ENCODE peak calls at places on chromosomes 6 and 20, in five cellular contexts. One of them, this sample, is unnamed.

GRCh38 chr6:33863723-33864440 is 60.1 kb upstream of the MLN start:
- DNase-seq in sigmoid colon: no peak
- DNase-seq in astrocyte of the cerebellum: no peak
- DNase-seq in RWPE1: no peak
- DNase-seq in Calu3: no peak
- DNase-seq in this sample: no peak

GRCh38 chr6:71220466-71220865 is 68.1 kb upstream of the OGFRL1 start:
- DNase-seq in sigmoid colon: no peak
- DNase-seq in astrocyte of the cerebellum: no peak
- DNase-seq in RWPE1: no peak
- DNase-seq in Calu3: no peak
- DNase-seq in this sample: no peak

GRCh38 chr20:4592316-4593148 is 129.2 kb upstream of the PRND start:
- DNase-seq in sigmoid colon: no peak
- DNase-seq in astrocyte of the cerebellum: no peak
- DNase-seq in RWPE1: peak
- DNase-seq in Calu3: peak
- DNase-seq in this sample: no peak

GRCh38 chr20:6240059-6240458 is 117.2 kb upstream of the FERMT1 start:
- DNase-seq in sigmoid colon: no peak
- DNase-seq in astrocyte of the cerebellum: no peak
- DNase-seq in RWPE1: no peak
- DNase-seq in Calu3: no peak
- DNase-seq in this sample: no peak

GRCh38 chr6:168941036-168941435 is 312.6 kb downstream of the THBS2 start:
- DNase-seq in sigmoid colon: no peak
- DNase-seq in astrocyte of the cerebellum: no peak
- DNase-seq in RWPE1: no peak
- DNase-seq in Calu3: no peak
- DNase-seq in this sample: no peak

GRCh38 chr6:134636221-134636830 is 313.6 kb downstream of the ALDH8A1 start:
- DNase-seq in sigmoid colon: no peak
- DNase-seq in astrocyte of the cerebellum: no peak
- DNase-seq in RWPE1: no peak
- DNase-seq in Calu3: no peak
- DNase-seq in this sample: no peak

GRCh38 chr20:3705970-3706739 is 6.2 kb downstream of the SIGLEC1 start:
- DNase-seq in sigmoid colon: no peak
- DNase-seq in astrocyte of the cerebellum: no peak
- DNase-seq in RWPE1: no peak
- DNase-seq in Calu3: no peak
- DNase-seq in this sample: no peak

GRCh38 chr6:90859056-90859455 is 272.2 kb upstream of the MAP3K7 start:
- DNase-seq in sigmoid colon: no peak
- DNase-seq in astrocyte of the cerebellum: no peak
- DNase-seq in RWPE1: no peak
- DNase-seq in Calu3: no peak
- DNase-seq in this sample: no peak

GRCh38 chr20:59006864-59007757 is at the start of gene CTSZ:
- DNase-seq in sigmoid colon: peak
- DNase-seq in astrocyte of the cerebellum: no peak
- DNase-seq in RWPE1: peak
- DNase-seq in Calu3: peak
- DNase-seq in this sample: no peak

GRCh38 chr6:113857565-113858066 is 471 bp downstream of the MARCKS start:
- DNase-seq in sigmoid colon: no peak
- DNase-seq in astrocyte of the cerebellum: no peak
- DNase-seq in RWPE1: peak
- DNase-seq in Calu3: peak
- DNase-seq in this sample: no peak

GRCh38 chr6:43604174-43604573 is 24.9 kb downstream of the GTPBP2 start:
- DNase-seq in sigmoid colon: no peak
- DNase-seq in astrocyte of the cerebellum: peak
- DNase-seq in RWPE1: peak
- DNase-seq in Calu3: no peak
- DNase-seq in this sample: no peak

GRCh38 chr20:58511861-58512260 is 3.3 kb downstream of the APCDD1L start:
- DNase-seq in sigmoid colon: no peak
- DNase-seq in astrocyte of the cerebellum: no peak
- DNase-seq in RWPE1: no peak
- DNase-seq in Calu3: no peak
- DNase-seq in this sample: no peak

GRCh38 chr20:14919473-14920157 is 582.2 kb upstream of the FLRT3 start:
- DNase-seq in sigmoid colon: no peak
- DNase-seq in astrocyte of the cerebellum: no peak
- DNase-seq in RWPE1: peak
- DNase-seq in Calu3: peak
- DNase-seq in this sample: peak

GRCh38 chr6:139708342-139709199 is 334.1 kb upstream of the CITED2 start:
- DNase-seq in sigmoid colon: no peak
- DNase-seq in astrocyte of the cerebellum: peak
- DNase-seq in RWPE1: peak
- DNase-seq in Calu3: no peak
- DNase-seq in this sample: peak

GRCh38 chr6:45864651-45865050 is 151.0 kb downstream of the CLIC5 start:
- DNase-seq in sigmoid colon: no peak
- DNase-seq in astrocyte of the cerebellum: no peak
- DNase-seq in RWPE1: no peak
- DNase-seq in Calu3: no peak
- DNase-seq in this sample: no peak

GRCh38 chr6:109055771-109056235 is 38.8 kb downstream of the SESN1 start:
- DNase-seq in sigmoid colon: no peak
- DNase-seq in astrocyte of the cerebellum: no peak
- DNase-seq in RWPE1: no peak
- DNase-seq in Calu3: no peak
- DNase-seq in this sample: no peak

DNA sequence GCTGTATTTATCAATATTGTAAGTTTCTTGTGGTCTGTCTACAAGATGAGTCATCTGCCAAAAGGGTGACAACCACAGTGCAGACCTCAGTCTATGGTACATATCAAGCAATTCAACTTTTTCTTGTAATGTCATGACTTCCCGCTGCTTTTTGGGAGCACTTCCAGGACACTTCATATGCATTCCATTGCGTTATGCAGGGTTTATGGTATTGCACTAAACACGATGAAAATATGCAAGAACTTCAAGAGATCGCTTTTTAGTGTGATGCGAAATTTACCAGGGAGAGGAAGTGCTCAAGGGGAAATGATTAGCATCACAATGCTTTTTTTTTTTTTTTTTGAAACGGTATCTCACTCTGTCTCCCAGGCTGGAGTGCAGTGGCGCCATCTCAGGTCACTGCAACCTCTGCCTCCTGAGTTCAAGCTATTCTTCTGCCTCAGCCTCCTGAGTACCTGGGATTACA is 166.5 kb downstream of the TFAP2A start:
- DNase-seq in sigmoid colon: no peak
- DNase-seq in astrocyte of the cerebellum: peak
- DNase-seq in RWPE1: no peak
- DNase-seq in Calu3: no peak
- DNase-seq in this sample: no peak
- TF ChIP-seq CTCF in sigmoid colon: no peak
- TF ChIP-seq CTCF in astrocyte of the cerebellum: no peak
- TF ChIP-seq CTCF in RWPE1: no peak
- TF ChIP-seq CTCF in Calu3: no peak
- TF ChIP-seq CTCF in this sample: no peak

GRCh38 chr6:154510144-154510905 is at the start of gene CNKSR3:
- DNase-seq in sigmoid colon: peak
- DNase-seq in astrocyte of the cerebellum: peak
- DNase-seq in RWPE1: peak
- DNase-seq in Calu3: peak
- DNase-seq in this sample: peak
- TF ChIP-seq CTCF in sigmoid colon: no peak
- TF ChIP-seq CTCF in astrocyte of the cerebellum: peak
- TF ChIP-seq CTCF in RWPE1: no peak
- TF ChIP-seq CTCF in Calu3: no peak
- TF ChIP-seq CTCF in this sample: peak

GRCh38 chr6:32194825-32195651 is 2.6 kb upstream of the GPSM3 start:
- DNase-seq in sigmoid colon: no peak
- DNase-seq in astrocyte of the cerebellum: peak
- DNase-seq in RWPE1: peak
- DNase-seq in Calu3: peak
- DNase-seq in this sample: peak
- TF ChIP-seq CTCF in sigmoid colon: peak
- TF ChIP-seq CTCF in astrocyte of the cerebellum: peak
- TF ChIP-seq CTCF in RWPE1: peak
- TF ChIP-seq CTCF in Calu3: peak
- TF ChIP-seq CTCF in this sample: peak

GRCh38 chr20:8454137-8454712 is 322.2 kb downstream of the PLCB1 start:
- DNase-seq in sigmoid colon: no peak
- DNase-seq in astrocyte of the cerebellum: peak
- DNase-seq in RWPE1: peak
- DNase-seq in Calu3: no peak
- DNase-seq in this sample: peak
- TF ChIP-seq CTCF in sigmoid colon: no peak
- TF ChIP-seq CTCF in astrocyte of the cerebellum: peak
- TF ChIP-seq CTCF in RWPE1: no peak
- TF ChIP-seq CTCF in Calu3: no peak
- TF ChIP-seq CTCF in this sample: peak

DNA sequence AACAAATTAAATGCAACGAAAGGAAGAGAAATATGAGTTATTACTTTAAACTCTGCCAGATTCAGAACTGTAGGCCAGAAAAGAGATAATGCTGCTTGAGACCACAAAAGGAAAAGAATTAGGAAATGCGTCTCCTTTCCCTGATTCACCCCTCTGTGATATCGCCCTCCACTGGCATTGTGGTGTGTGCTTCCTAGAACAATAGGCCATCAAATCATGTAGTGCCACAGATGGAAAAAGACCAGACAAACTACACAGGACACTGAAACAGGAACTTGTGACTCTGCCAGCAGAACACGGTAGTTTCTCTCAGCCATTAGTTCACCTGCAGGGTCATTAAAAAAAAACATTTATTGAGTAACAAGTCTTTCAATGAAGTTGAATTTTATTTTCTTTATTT is 14.8 kb upstream of the LAMA4 start:
- DNase-seq in sigmoid colon: no peak
- DNase-seq in astrocyte of the cerebellum: no peak
- DNase-seq in RWPE1: no peak
- DNase-seq in Calu3: no peak
- DNase-seq in this sample: no peak
- TF ChIP-seq CTCF in sigmoid colon: no peak
- TF ChIP-seq CTCF in astrocyte of the cerebellum: peak
- TF ChIP-seq CTCF in RWPE1: no peak
- TF ChIP-seq CTCF in Calu3: no peak
- TF ChIP-seq CTCF in this sample: peak

DNA sequence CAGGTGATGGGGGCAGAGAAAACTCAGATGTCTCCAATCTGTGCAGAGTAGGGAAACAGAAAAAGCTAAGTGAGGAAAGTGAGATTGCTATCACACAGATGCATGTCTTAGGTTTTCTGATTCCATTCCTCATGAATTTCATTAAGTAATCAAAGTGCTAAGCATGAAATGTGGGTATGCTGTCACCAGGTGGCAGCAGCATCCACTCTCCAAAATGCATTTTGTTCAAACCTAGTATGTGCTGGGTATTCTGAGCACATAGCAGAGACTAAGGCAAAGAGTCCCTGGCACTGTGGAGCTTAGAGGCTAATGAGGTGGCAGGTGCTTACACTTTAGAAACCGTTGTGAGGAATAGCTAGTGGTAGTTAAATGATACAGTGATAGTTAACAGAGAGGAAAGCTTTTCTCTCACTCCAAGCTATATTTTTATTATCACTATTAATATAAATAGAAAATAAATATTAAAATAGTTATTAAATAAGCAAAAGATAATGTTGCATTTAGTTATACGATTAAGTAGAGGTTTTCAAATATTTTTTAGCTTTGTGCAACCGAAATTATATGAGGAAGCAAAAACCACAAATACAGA is 179.5 kb downstream of the CDH26 start:
- DNase-seq in sigmoid colon: no peak
- DNase-seq in astrocyte of the cerebellum: no peak
- DNase-seq in RWPE1: peak
- DNase-seq in Calu3: peak
- DNase-seq in this sample: no peak
- TF ChIP-seq CTCF in sigmoid colon: no peak
- TF ChIP-seq CTCF in astrocyte of the cerebellum: peak
- TF ChIP-seq CTCF in RWPE1: peak
- TF ChIP-seq CTCF in Calu3: peak
- TF ChIP-seq CTCF in this sample: peak

GRCh38 chr20:60037120-60037499 is 78.9 kb downstream of the CDH26 start:
- DNase-seq in sigmoid colon: no peak
- DNase-seq in astrocyte of the cerebellum: no peak
- DNase-seq in RWPE1: no peak
- DNase-seq in Calu3: peak
- DNase-seq in this sample: no peak
- TF ChIP-seq CTCF in sigmoid colon: no peak
- TF ChIP-seq CTCF in astrocyte of the cerebellum: peak
- TF ChIP-seq CTCF in RWPE1: no peak
- TF ChIP-seq CTCF in Calu3: no peak
- TF ChIP-seq CTCF in this sample: no peak

GRCh38 chr6:146931214-146931613 is 273.0 kb upstream of the STXBP5 start:
- DNase-seq in sigmoid colon: no peak
- DNase-seq in astrocyte of the cerebellum: no peak
- DNase-seq in RWPE1: no peak
- DNase-seq in Calu3: no peak
- DNase-seq in this sample: no peak
- TF ChIP-seq CTCF in sigmoid colon: no peak
- TF ChIP-seq CTCF in astrocyte of the cerebellum: no peak
- TF ChIP-seq CTCF in RWPE1: no peak
- TF ChIP-seq CTCF in Calu3: no peak
- TF ChIP-seq CTCF in this sample: no peak